ENCODE peak calls at places on chromosome 2, in four cellular contexts. One of them, this sample, is unnamed.

GRCh38 chr2:98123286-98123685 is 36.3 kb downstream of the VWA3B start:
- DNase-seq in Peyer's patch: peak
- DNase-seq in suprapubic skin: no peak
- DNase-seq in body of pancreas: no peak
- DNase-seq in this sample: no peak

GRCh38 chr2:96143231-96143847 is 1.9 kb downstream of the DUSP2 start:
- DNase-seq in Peyer's patch: peak
- DNase-seq in suprapubic skin: no peak
- DNase-seq in body of pancreas: no peak
- DNase-seq in this sample: peak

GRCh38 chr2:60391250-60392013 is 162.0 kb downstream of the BCL11A start:
- DNase-seq in body of pancreas: no peak
- DNase-seq in Peyer's patch: peak
- DNase-seq in suprapubic skin: no peak
- DNase-seq in this sample: no peak

GRCh38 chr2:197249771-197250397 is 60.7 kb downstream of the ANKRD44 start:
- DNase-seq in Peyer's patch: no peak
- DNase-seq in body of pancreas: no peak
- DNase-seq in suprapubic skin: no peak
- DNase-seq in this sample: no peak

GRCh38 chr2:85852979-85853498 is 35.8 kb downstream of the ST3GAL5 start:
- DNase-seq in body of pancreas: no peak
- DNase-seq in Peyer's patch: peak
- DNase-seq in suprapubic skin: no peak
- DNase-seq in this sample: peak

GRCh38 chr2:85545780-85546240 is 6.8 kb downstream of the MAT2A start:
- DNase-seq in suprapubic skin: no peak
- DNase-seq in body of pancreas: peak
- DNase-seq in Peyer's patch: no peak
- DNase-seq in this sample: no peak

GRCh38 chr2:98528349-98528748 is 80.0 kb downstream of the COA5 start:
- DNase-seq in body of pancreas: no peak
- DNase-seq in suprapubic skin: no peak
- DNase-seq in Peyer's patch: no peak
- DNase-seq in this sample: no peak

GRCh38 chr2:105431367-105432088 is 32.7 kb upstream of the FHL2 start:
- DNase-seq in Peyer's patch: peak
- DNase-seq in suprapubic skin: no peak
- DNase-seq in body of pancreas: no peak
- DNase-seq in this sample: no peak

GRCh38 chr2:145702305-145702704 is 1182.4 kb upstream of the ZEB2 start:
- DNase-seq in suprapubic skin: no peak
- DNase-seq in Peyer's patch: no peak
- DNase-seq in body of pancreas: no peak
- DNase-seq in this sample: no peak

GRCh38 chr2:1584691-1585485 is 159.4 kb downstream of the PXDN start:
- DNase-seq in Peyer's patch: no peak
- DNase-seq in suprapubic skin: no peak
- DNase-seq in body of pancreas: no peak
- DNase-seq in this sample: peak

DNA sequence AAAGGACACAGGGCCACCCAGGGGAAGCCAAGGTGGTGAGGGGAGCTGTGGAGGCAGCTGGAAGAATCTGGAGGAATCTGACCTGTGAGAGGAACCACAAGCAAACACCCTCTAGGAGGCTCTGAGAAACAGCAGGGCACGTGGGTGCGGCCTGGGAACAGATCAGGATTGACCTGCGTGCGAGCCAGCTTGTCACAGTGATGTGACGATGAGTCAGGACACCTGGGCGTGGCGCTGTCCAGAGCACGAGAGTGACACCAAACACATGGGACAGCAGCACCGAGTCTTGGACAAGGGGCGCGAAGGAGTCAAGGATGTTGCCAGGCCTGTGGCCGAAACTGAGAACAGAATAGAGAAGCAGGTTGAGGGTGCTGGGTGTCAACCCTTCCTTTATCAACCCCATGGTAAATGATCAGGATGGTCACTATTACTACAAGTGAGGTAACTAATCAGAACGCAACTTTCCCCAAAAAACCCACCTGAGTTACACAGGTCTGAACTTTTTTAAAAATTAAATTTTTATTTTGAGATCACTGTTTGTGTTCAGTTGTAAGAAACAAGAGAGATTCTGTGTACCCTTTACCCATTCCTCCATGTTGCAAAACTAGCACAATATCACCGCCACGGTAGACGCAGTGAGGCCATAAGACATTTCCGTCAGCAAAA is 637 bp upstream of the SFT2D3 start:
- DNase-seq in suprapubic skin: no peak
- DNase-seq in Peyer's patch: peak
- DNase-seq in body of pancreas: no peak
- DNase-seq in this sample: peak
- TF ChIP-seq POLR2A in suprapubic skin: no peak
- TF ChIP-seq POLR2A in Peyer's patch: no peak
- TF ChIP-seq POLR2A in body of pancreas: no peak
- TF ChIP-seq POLR2A in this sample: no peak

GRCh38 chr2:219836647-219837177 is 209.3 kb downstream of the SLC4A3 start:
- DNase-seq in suprapubic skin: no peak
- DNase-seq in Peyer's patch: no peak
- DNase-seq in body of pancreas: no peak
- DNase-seq in this sample: no peak
- TF ChIP-seq CTCF in suprapubic skin: peak
- TF ChIP-seq CTCF in Peyer's patch: no peak
- TF ChIP-seq CTCF in body of pancreas: peak
- TF ChIP-seq CTCF in this sample: no peak

GRCh38 chr2:234952270-234953115 is 676 bp downstream of the SH3BP4 start:
- DNase-seq in suprapubic skin: peak
- DNase-seq in body of pancreas: peak
- DNase-seq in Peyer's patch: no peak
- DNase-seq in this sample: peak

GRCh38 chr2:234950730-234951385 is 959 bp upstream of the SH3BP4 start:
- DNase-seq in suprapubic skin: peak
- DNase-seq in Peyer's patch: no peak
- DNase-seq in body of pancreas: no peak
- DNase-seq in this sample: peak

GRCh38 chr2:234950435-234950729 is 1.4 kb upstream of the SH3BP4 start:
- DNase-seq in suprapubic skin: no peak
- DNase-seq in body of pancreas: peak
- DNase-seq in Peyer's patch: no peak
- DNase-seq in this sample: peak

GRCh38 chr2:234949762-234950434 is 1.9 kb upstream of the SH3BP4 start:
- DNase-seq in Peyer's patch: no peak
- DNase-seq in suprapubic skin: no peak
- DNase-seq in body of pancreas: no peak
- DNase-seq in this sample: no peak

GRCh38 chr2:234951386-234952269 is at the start of gene SH3BP4:
- DNase-seq in suprapubic skin: peak
- DNase-seq in body of pancreas: peak
- DNase-seq in Peyer's patch: peak
- DNase-seq in this sample: peak
- TF ChIP-seq POLR2A in suprapubic skin: peak
- TF ChIP-seq POLR2A in body of pancreas: peak
- TF ChIP-seq POLR2A in Peyer's patch: no peak
- TF ChIP-seq POLR2A in this sample: no peak

DNA sequence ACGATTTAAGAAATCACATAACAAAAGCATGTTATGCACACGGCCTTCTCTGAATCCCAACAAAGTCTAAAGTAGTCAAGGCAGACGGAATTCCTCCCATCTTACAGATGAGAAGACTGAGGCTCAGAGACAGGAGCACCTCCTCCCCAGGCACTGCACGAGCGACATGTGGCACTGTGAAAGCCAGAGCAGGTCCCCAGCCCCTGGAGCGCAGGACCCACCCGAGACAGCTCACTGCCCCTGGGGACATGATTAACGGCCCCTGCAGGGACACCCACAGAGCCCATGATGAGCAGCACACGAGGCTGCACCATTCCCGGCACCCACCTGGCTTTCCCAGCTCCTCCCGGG is 53.6 kb downstream of the EIPR1 start:
- DNase-seq in Peyer's patch: no peak
- DNase-seq in suprapubic skin: no peak
- DNase-seq in body of pancreas: no peak
- DNase-seq in this sample: no peak
- TF ChIP-seq CTCF in Peyer's patch: no peak
- TF ChIP-seq CTCF in suprapubic skin: no peak
- TF ChIP-seq CTCF in body of pancreas: no peak
- TF ChIP-seq CTCF in this sample: no peak

GRCh38 chr2:112482309-112483046 is 522 bp downstream of the TTL start:
- DNase-seq in Peyer's patch: peak
- DNase-seq in body of pancreas: peak
- DNase-seq in suprapubic skin: no peak
- DNase-seq in this sample: peak

GRCh38 chr2:112481528-112482228 is at the start of gene TTL:
- DNase-seq in body of pancreas: peak
- DNase-seq in suprapubic skin: peak
- DNase-seq in Peyer's patch: peak
- DNase-seq in this sample: peak

GRCh38 chr2:112481050-112481527 is 867 bp upstream of the TTL start:
- DNase-seq in suprapubic skin: peak
- DNase-seq in body of pancreas: peak
- DNase-seq in Peyer's patch: peak
- DNase-seq in this sample: peak

GRCh38 chr2:112483821-112484220 is 1.9 kb downstream of the TTL start:
- DNase-seq in body of pancreas: no peak
- DNase-seq in Peyer's patch: no peak
- DNase-seq in suprapubic skin: no peak
- DNase-seq in this sample: no peak

GRCh38 chr2:112483047-112483473 is 1.1 kb downstream of the TTL start:
- DNase-seq in body of pancreas: no peak
- DNase-seq in suprapubic skin: no peak
- DNase-seq in Peyer's patch: no peak
- DNase-seq in this sample: no peak
- TF ChIP-seq POLR2A in body of pancreas: no peak
- TF ChIP-seq POLR2A in suprapubic skin: no peak
- TF ChIP-seq POLR2A in Peyer's patch: no peak
- TF ChIP-seq POLR2A in this sample: no peak

GRCh38 chr2:215727507-215728503 is 285.5 kb downstream of the MREG start:
- DNase-seq in body of pancreas: no peak
- DNase-seq in Peyer's patch: no peak
- DNase-seq in suprapubic skin: no peak
- DNase-seq in this sample: no peak

GRCh38 chr2:215731108-215731507 is 282.2 kb downstream of the MREG start:
- DNase-seq in Peyer's patch: no peak
- DNase-seq in body of pancreas: no peak
- DNase-seq in suprapubic skin: no peak
- DNase-seq in this sample: no peak

GRCh38 chr2:215726070-215726469 is 287.3 kb downstream of the MREG start:
- DNase-seq in body of pancreas: no peak
- DNase-seq in Peyer's patch: no peak
- DNase-seq in suprapubic skin: no peak
- DNase-seq in this sample: no peak

GRCh38 chr2:215729985-215730620 is 283.2 kb downstream of the MREG start:
- DNase-seq in body of pancreas: no peak
- DNase-seq in suprapubic skin: no peak
- DNase-seq in Peyer's patch: no peak
- DNase-seq in this sample: no peak

DNA sequence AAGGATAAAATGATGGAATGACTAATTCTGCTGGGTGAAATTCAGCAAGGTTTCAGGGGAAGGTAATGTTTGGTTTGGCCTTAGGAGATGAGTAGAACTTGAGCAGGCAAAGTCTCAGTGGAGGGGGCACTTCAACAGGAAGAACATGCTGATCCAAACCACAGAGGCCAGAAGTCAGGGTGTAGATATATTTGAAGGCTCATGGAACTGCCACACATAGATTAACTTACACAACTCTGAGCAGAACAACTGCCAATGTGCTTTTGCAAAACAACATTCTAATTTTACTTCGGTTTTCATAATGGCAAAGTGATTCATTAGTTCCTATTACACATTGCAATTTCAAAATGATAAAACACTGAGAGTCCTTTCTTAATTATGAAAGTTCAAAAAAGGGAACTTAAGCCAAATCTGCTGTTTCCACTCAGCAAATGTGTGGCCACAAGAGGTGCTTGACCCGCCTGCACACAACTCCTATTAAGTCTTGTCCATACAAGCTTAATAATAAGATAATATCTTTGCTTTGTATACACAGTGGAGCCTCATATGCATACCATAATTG is 284.8 kb downstream of the MREG start:
- DNase-seq in Peyer's patch: no peak
- DNase-seq in suprapubic skin: no peak
- DNase-seq in body of pancreas: no peak
- DNase-seq in this sample: no peak
- TF ChIP-seq CTCF in Peyer's patch: no peak
- TF ChIP-seq CTCF in suprapubic skin: no peak
- TF ChIP-seq CTCF in body of pancreas: no peak
- TF ChIP-seq CTCF in this sample: no peak

GRCh38 chr2:32277674-32278475 is at the start of gene YIPF4:
- DNase-seq in Peyer's patch: peak
- DNase-seq in body of pancreas: peak
- DNase-seq in suprapubic skin: peak
- DNase-seq in this sample: peak
- TF ChIP-seq POLR2A in Peyer's patch: peak
- TF ChIP-seq POLR2A in body of pancreas: peak
- TF ChIP-seq POLR2A in suprapubic skin: no peak
- TF ChIP-seq POLR2A in this sample: no peak

GRCh38 chr2:37343537-37344434 is 644 bp upstream of the QPCT start:
- DNase-seq in body of pancreas: no peak
- DNase-seq in suprapubic skin: no peak
- DNase-seq in Peyer's patch: no peak
- DNase-seq in this sample: no peak
- TF ChIP-seq CTCF in body of pancreas: peak
- TF ChIP-seq CTCF in suprapubic skin: peak
- TF ChIP-seq CTCF in Peyer's patch: no peak
- TF ChIP-seq CTCF in this sample: no peak

GRCh38 chr2:10493636-10494281 is 45.6 kb upstream of the ODC1 start:
- DNase-seq in Peyer's patch: peak
- DNase-seq in body of pancreas: no peak
- DNase-seq in suprapubic skin: no peak
- DNase-seq in this sample: peak
- TF ChIP-seq POLR2A in Peyer's patch: no peak
- TF ChIP-seq POLR2A in body of pancreas: no peak
- TF ChIP-seq POLR2A in suprapubic skin: no peak
- TF ChIP-seq POLR2A in this sample: no peak